ENCODE peak calls at places on chromosomes 12 and 14, in five cellular contexts. One of them, this sample, is unnamed.
A peak's percentile ranks its signal among the peaks of the same experiment; 100 is the strongest.

GRCh38 chr12:27186240-27186839 is 57.7 kb upstream of the STK38L start:
- DNase-seq in K562: no peak
- DNase-seq in HepG2: no peak
- DNase-seq in H1: no peak
- DNase-seq in GM12878: no peak
- DNase-seq in this sample: no peak

GRCh38 chr12:41286426-41286825 is 98.3 kb downstream of the PDZRN4 start:
- DNase-seq in K562: no peak
- DNase-seq in HepG2: peak; percentile 75
- DNase-seq in GM12878: no peak
- DNase-seq in H1: no peak
- DNase-seq in this sample: no peak

GRCh38 chr14:54776361-54777001 is 126.1 kb downstream of the GCH1 start:
- DNase-seq in K562: no peak
- DNase-seq in H1: no peak
- DNase-seq in HepG2: no peak
- DNase-seq in GM12878: peak; percentile 24
- DNase-seq in this sample: no peak

GRCh38 chr12:126895946-126896520 is 1370.9 kb upstream of the TMEM132C start:
- DNase-seq in K562: no peak
- DNase-seq in H1: no peak
- DNase-seq in HepG2: no peak
- DNase-seq in GM12878: no peak
- DNase-seq in this sample: no peak

GRCh38 chr12:64189530-64189929 is 32.6 kb downstream of the KICS2 start:
- DNase-seq in K562: no peak
- DNase-seq in H1: no peak
- DNase-seq in HepG2: no peak
- DNase-seq in GM12878: no peak
- DNase-seq in this sample: no peak

GRCh38 chr14:55926007-55926406 is 192.2 kb upstream of the PELI2 start:
- DNase-seq in K562: no peak
- DNase-seq in H1: no peak
- DNase-seq in HepG2: peak; percentile 56
- DNase-seq in GM12878: no peak
- DNase-seq in this sample: no peak

GRCh38 chr12:1660304-1661187 is 30.3 kb upstream of the ADIPOR2 start:
- DNase-seq in H1: no peak
- DNase-seq in GM12878: no peak
- DNase-seq in K562: no peak
- DNase-seq in HepG2: peak; percentile 55
- DNase-seq in this sample: no peak

GRCh38 chr12:77893918-77894317 is 63.2 kb downstream of the NAV3 start:
- DNase-seq in GM12878: no peak
- DNase-seq in HepG2: peak; percentile 17
- DNase-seq in K562: no peak
- DNase-seq in H1: no peak
- DNase-seq in this sample: peak; percentile 87

GRCh38 chr14:42930058-42930457 is 1323.4 kb downstream of the LRFN5 start:
- DNase-seq in K562: no peak
- DNase-seq in HepG2: no peak
- DNase-seq in H1: no peak
- DNase-seq in GM12878: no peak
- DNase-seq in this sample: no peak

GRCh38 chr12:115383668-115384067 is 699.7 kb upstream of the TBX3 start:
- DNase-seq in H1: no peak
- DNase-seq in HepG2: no peak
- DNase-seq in K562: no peak
- DNase-seq in GM12878: no peak
- DNase-seq in this sample: no peak

GRCh38 chr12:41184864-41185263 is 3.3 kb upstream of the PDZRN4 start:
- DNase-seq in GM12878: no peak
- DNase-seq in H1: no peak
- DNase-seq in K562: no peak
- DNase-seq in HepG2: no peak
- DNase-seq in this sample: no peak

GRCh38 chr12:119334459-119335170 is at the start of gene CCDC60:
- DNase-seq in HepG2: no peak
- DNase-seq in GM12878: no peak
- DNase-seq in K562: peak; percentile 91
- DNase-seq in H1: peak; percentile 61
- DNase-seq in this sample: no peak

GRCh38 chr14:72629534-72629933 is 264.4 kb downstream of the DPF3 start:
- DNase-seq in K562: no peak
- DNase-seq in GM12878: no peak
- DNase-seq in HepG2: no peak
- DNase-seq in H1: no peak
- DNase-seq in this sample: no peak

GRCh38 chr12:124685689-124685993 is 118.2 kb upstream of the NCOR2 start:
- DNase-seq in HepG2: no peak
- DNase-seq in GM12878: no peak
- DNase-seq in K562: no peak
- DNase-seq in H1: no peak
- DNase-seq in this sample: no peak

GRCh38 chr12:124684496-124684895 is 117.1 kb upstream of the NCOR2 start:
- DNase-seq in K562: no peak
- DNase-seq in HepG2: no peak
- DNase-seq in H1: no peak
- DNase-seq in GM12878: no peak
- DNase-seq in this sample: no peak

GRCh38 chr12:124686001-124686884 is 118.8 kb upstream of the NCOR2 start:
- DNase-seq in GM12878: no peak
- DNase-seq in HepG2: no peak
- DNase-seq in K562: peak; percentile 63
- DNase-seq in H1: no peak
- DNase-seq in this sample: no peak

GRCh38 chr12:124683725-124684124 is 116.3 kb upstream of the NCOR2 start:
- DNase-seq in K562: no peak
- DNase-seq in HepG2: no peak
- DNase-seq in GM12878: no peak
- DNase-seq in H1: no peak
- DNase-seq in this sample: no peak

GRCh38 chr12:124684971-124685688 is 117.7 kb upstream of the NCOR2 start:
- DNase-seq in K562: no peak
- DNase-seq in H1: no peak
- DNase-seq in HepG2: no peak
- DNase-seq in GM12878: no peak
- DNase-seq in this sample: no peak
- TF ChIP-seq SRF in K562: no peak
- TF ChIP-seq SRF in H1: no peak
- TF ChIP-seq SRF in HepG2: no peak
- TF ChIP-seq SRF in GM12878: no peak
- TF ChIP-seq SRF in this sample: no peak

GRCh38 chr12:92602476-92602875 is 100.3 kb upstream of the PLEKHG7 start:
- DNase-seq in H1: no peak
- DNase-seq in HepG2: no peak
- DNase-seq in K562: no peak
- DNase-seq in GM12878: no peak
- DNase-seq in this sample: no peak

GRCh38 chr12:92602930-92603623 is 99.7 kb upstream of the PLEKHG7 start:
- DNase-seq in GM12878: no peak
- DNase-seq in H1: no peak
- DNase-seq in K562: no peak
- DNase-seq in HepG2: no peak
- DNase-seq in this sample: no peak

GRCh38 chr12:92603741-92604432 is 98.9 kb upstream of the PLEKHG7 start:
- DNase-seq in GM12878: no peak
- DNase-seq in HepG2: no peak
- DNase-seq in H1: no peak
- DNase-seq in K562: no peak
- DNase-seq in this sample: no peak

GRCh38 chr12:92600052-92600451 is 102.7 kb upstream of the PLEKHG7 start:
- DNase-seq in H1: no peak
- DNase-seq in K562: no peak
- DNase-seq in GM12878: no peak
- DNase-seq in HepG2: no peak
- DNase-seq in this sample: no peak

GRCh38 chr12:92601680-92602079 is 101.1 kb upstream of the PLEKHG7 start:
- DNase-seq in H1: no peak
- DNase-seq in HepG2: no peak
- DNase-seq in GM12878: no peak
- DNase-seq in K562: no peak
- DNase-seq in this sample: no peak
- TF ChIP-seq MAX in H1: no peak
- TF ChIP-seq MAX in HepG2: no peak
- TF ChIP-seq MAX in GM12878: no peak
- TF ChIP-seq MAX in K562: no peak
- TF ChIP-seq MAX in this sample: no peak

DNA sequence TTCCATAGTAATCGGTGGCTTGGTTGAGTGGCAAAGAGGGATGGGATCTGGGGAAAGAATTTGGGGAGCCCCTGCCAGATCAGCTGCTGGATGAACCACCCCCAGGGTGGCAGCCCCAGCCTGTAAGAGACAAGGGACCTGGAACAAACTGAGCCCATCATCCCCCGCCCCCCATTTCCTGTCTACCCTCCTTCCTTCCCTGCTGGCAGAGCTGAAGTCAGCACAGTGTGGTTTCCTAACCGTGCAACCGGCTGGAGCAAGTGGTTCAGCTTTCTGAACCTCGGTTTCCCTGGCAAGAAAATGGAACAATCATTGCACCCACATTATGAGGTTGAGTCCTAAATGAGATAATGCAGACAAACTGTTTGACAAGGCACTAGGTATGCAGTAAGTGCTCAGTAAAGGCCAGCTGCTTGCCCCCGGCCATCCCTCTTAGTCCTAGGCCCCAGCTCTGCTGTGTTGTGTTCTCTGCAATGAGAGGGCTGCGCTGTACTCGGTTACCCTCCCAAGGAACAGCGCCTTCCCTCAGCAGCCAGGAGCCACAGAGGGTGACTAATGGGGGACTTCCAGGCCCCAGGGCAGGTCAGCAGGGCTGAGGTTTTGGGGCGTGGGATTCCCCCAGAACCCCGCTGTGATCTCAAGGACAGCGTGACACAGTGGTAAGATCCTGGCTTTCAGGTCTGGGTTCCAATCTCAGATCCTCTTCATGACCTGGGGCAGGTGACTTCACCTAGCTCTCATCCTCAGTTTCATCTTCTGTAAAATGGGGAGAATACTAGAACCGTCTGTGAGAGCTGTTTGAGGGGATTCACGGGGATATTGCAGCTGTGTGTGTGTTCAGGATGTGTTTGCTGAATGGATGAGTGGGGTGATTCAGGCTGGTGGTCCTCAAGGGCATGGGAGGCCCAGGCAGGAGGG is 16.5 kb downstream of the SELPLG start:
- DNase-seq in H1: no peak
- DNase-seq in K562: no peak
- DNase-seq in HepG2: no peak
- DNase-seq in GM12878: peak; percentile 93
- DNase-seq in this sample: no peak
- TF ChIP-seq POLR2A in H1: no peak
- TF ChIP-seq POLR2A in K562: no peak
- TF ChIP-seq POLR2A in HepG2: no peak
- TF ChIP-seq POLR2A in GM12878: peak; percentile 69
- TF ChIP-seq POLR2A in this sample: no peak

DNA sequence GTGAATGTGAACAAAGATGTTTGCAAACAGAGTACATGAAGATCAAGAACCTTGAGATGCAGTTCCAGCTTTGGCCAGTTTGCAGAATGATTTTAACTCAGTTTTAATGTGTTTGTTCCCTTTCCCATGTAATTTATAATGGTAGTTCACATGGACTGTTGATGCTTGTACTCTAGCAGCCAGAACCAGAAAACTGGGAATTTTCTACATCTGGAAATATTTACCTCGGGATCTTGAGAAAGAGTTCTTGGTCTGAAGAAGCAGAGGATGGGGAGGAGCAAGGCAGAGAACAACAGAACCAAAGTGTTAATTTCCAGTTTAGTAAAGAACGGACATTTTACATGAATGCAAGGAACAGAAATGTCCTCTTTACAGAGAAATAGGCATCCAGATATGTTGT is 37.0 kb upstream of the PMCH start:
- DNase-seq in GM12878: no peak
- DNase-seq in H1: no peak
- DNase-seq in K562: no peak
- DNase-seq in HepG2: no peak
- DNase-seq in this sample: no peak
- TF ChIP-seq SRF in GM12878: no peak
- TF ChIP-seq SRF in H1: no peak
- TF ChIP-seq SRF in K562: no peak
- TF ChIP-seq SRF in HepG2: no peak
- TF ChIP-seq SRF in this sample: no peak

GRCh38 chr12:113136128-113136989 is 798 bp upstream of the RASAL1 start:
- DNase-seq in HepG2: no peak
- DNase-seq in K562: peak; percentile 60
- DNase-seq in GM12878: no peak
- DNase-seq in H1: no peak
- DNase-seq in this sample: peak; percentile 22

GRCh38 chr12:113138826-113139225 is 3.3 kb upstream of the RASAL1 start:
- DNase-seq in HepG2: no peak
- DNase-seq in GM12878: no peak
- DNase-seq in K562: no peak
- DNase-seq in H1: no peak
- DNase-seq in this sample: no peak

GRCh38 chr12:113140706-113141105 is 5.1 kb upstream of the RASAL1 start:
- DNase-seq in GM12878: no peak
- DNase-seq in H1: no peak
- DNase-seq in K562: no peak
- DNase-seq in HepG2: no peak
- DNase-seq in this sample: no peak

GRCh38 chr12:113136990-113137511 is 1.5 kb upstream of the RASAL1 start:
- DNase-seq in HepG2: no peak
- DNase-seq in K562: no peak
- DNase-seq in GM12878: no peak
- DNase-seq in H1: no peak
- DNase-seq in this sample: no peak

DNA sequence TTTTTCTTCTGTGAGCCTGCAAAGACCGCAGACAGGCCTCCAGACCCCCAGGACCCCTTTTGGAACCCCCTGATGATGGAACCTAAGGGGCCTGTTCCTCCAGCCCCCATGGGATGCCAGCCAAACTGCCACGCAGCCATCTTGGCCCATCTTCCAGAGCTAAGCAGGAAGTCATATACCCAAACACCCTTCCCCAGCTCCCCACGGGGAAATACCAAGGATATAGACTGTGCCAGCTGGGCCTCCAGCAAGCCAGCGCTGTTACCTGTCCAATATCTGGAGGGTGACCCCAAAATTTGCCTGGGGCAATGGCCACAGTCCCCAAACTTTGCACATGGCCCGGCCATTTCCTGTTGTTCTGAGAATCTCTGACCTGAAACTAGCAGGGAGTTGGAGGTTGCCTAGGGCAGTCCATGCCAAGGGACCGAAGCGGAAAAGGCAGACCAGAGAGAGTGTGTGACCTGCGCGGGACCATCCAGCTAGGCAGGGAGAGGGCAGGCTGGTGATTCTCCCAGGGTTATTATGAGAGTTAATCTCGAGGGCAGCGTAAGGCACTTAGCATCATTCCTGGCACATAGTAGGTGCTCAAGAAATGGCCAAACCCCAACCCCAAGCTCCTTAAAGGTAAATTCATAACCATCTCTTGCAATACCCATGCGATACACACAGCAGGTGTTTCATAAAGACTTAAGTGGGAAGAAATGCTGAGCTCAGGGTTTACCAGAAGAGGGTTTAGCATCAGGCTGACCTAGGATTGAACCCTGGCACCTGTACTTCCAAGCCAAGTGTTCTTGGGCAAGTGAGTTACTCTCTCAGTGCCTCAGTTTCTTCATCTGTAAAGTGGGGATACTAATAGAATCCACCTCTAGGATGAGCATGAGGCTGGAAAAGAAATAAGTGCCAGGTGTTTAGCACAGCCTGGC is 2.6 kb upstream of the RASAL1 start:
- DNase-seq in HepG2: no peak
- DNase-seq in K562: no peak
- DNase-seq in H1: no peak
- DNase-seq in GM12878: no peak
- DNase-seq in this sample: no peak
- TF ChIP-seq MAX in HepG2: no peak
- TF ChIP-seq MAX in K562: no peak
- TF ChIP-seq MAX in H1: no peak
- TF ChIP-seq MAX in GM12878: no peak
- TF ChIP-seq MAX in this sample: no peak